ENCODE peak calls at places on chromosomes 7 and 10, in five cellular contexts. One of them, this sample, is unnamed.

GRCh38 chr7:93622036-93622714 is 47.7 kb upstream of the CALCR start:
- DNase-seq in NCI-H1092: peak
- DNase-seq in COLO829: peak
- DNase-seq in effector CD8-positive, alpha-beta T cell: no peak
- DNase-seq in activated naive CD8-positive, alpha-beta T cell treated with anti-CD3 and anti-CD28 coated beads, Interleukin-2, amount 50 U/mL, for 16 hours: no peak
- DNase-seq in this sample: no peak

GRCh38 chr7:50603288-50603687 is 38.1 kb upstream of the DDC start:
- DNase-seq in NCI-H1092: no peak
- DNase-seq in effector CD8-positive, alpha-beta T cell: no peak
- DNase-seq in activated naive CD8-positive, alpha-beta T cell treated with anti-CD3 and anti-CD28 coated beads, Interleukin-2, amount 50 U/mL, for 16 hours: no peak
- DNase-seq in COLO829: no peak
- DNase-seq in this sample: no peak

GRCh38 chr10:29648114-29648982 is 13.6 kb upstream of the SVIL start:
- DNase-seq in NCI-H1092: no peak
- DNase-seq in activated naive CD8-positive, alpha-beta T cell treated with anti-CD3 and anti-CD28 coated beads, Interleukin-2, amount 50 U/mL, for 16 hours: no peak
- DNase-seq in COLO829: no peak
- DNase-seq in effector CD8-positive, alpha-beta T cell: no peak
- DNase-seq in this sample: no peak

GRCh38 chr10:18122753-18123152 is 17.5 kb upstream of the CACNB2 start:
- DNase-seq in activated naive CD8-positive, alpha-beta T cell treated with anti-CD3 and anti-CD28 coated beads, Interleukin-2, amount 50 U/mL, for 16 hours: no peak
- DNase-seq in NCI-H1092: no peak
- DNase-seq in effector CD8-positive, alpha-beta T cell: no peak
- DNase-seq in COLO829: no peak
- DNase-seq in this sample: no peak

GRCh38 chr10:133474833-133475734 is 21.3 kb downstream of the SCART1 start:
- DNase-seq in COLO829: no peak
- DNase-seq in effector CD8-positive, alpha-beta T cell: no peak
- DNase-seq in NCI-H1092: no peak
- DNase-seq in activated naive CD8-positive, alpha-beta T cell treated with anti-CD3 and anti-CD28 coated beads, Interleukin-2, amount 50 U/mL, for 16 hours: no peak
- DNase-seq in this sample: no peak

GRCh38 chr10:60818134-60818770 is 40.0 kb downstream of the CDK1 start:
- DNase-seq in NCI-H1092: no peak
- DNase-seq in activated naive CD8-positive, alpha-beta T cell treated with anti-CD3 and anti-CD28 coated beads, Interleukin-2, amount 50 U/mL, for 16 hours: no peak
- DNase-seq in effector CD8-positive, alpha-beta T cell: no peak
- DNase-seq in COLO829: no peak
- DNase-seq in this sample: no peak

GRCh38 chr7:158049271-158049670 is 538.4 kb downstream of the PTPRN2 start:
- DNase-seq in activated naive CD8-positive, alpha-beta T cell treated with anti-CD3 and anti-CD28 coated beads, Interleukin-2, amount 50 U/mL, for 16 hours: no peak
- DNase-seq in COLO829: no peak
- DNase-seq in effector CD8-positive, alpha-beta T cell: no peak
- DNase-seq in NCI-H1092: no peak
- DNase-seq in this sample: no peak

GRCh38 chr7:17095951-17096350 is 202.5 kb upstream of the AHR start:
- DNase-seq in effector CD8-positive, alpha-beta T cell: no peak
- DNase-seq in activated naive CD8-positive, alpha-beta T cell treated with anti-CD3 and anti-CD28 coated beads, Interleukin-2, amount 50 U/mL, for 16 hours: no peak
- DNase-seq in COLO829: no peak
- DNase-seq in NCI-H1092: no peak
- DNase-seq in this sample: no peak

GRCh38 chr7:158777793-158778192 is 51.5 kb downstream of the ESYT2 start:
- DNase-seq in NCI-H1092: no peak
- DNase-seq in COLO829: no peak
- DNase-seq in activated naive CD8-positive, alpha-beta T cell treated with anti-CD3 and anti-CD28 coated beads, Interleukin-2, amount 50 U/mL, for 16 hours: no peak
- DNase-seq in effector CD8-positive, alpha-beta T cell: no peak
- DNase-seq in this sample: no peak

GRCh38 chr10:15433850-15434537 is 62.9 kb upstream of the FAM171A1 start:
- DNase-seq in effector CD8-positive, alpha-beta T cell: no peak
- DNase-seq in NCI-H1092: peak
- DNase-seq in COLO829: peak
- DNase-seq in activated naive CD8-positive, alpha-beta T cell treated with anti-CD3 and anti-CD28 coated beads, Interleukin-2, amount 50 U/mL, for 16 hours: no peak
- DNase-seq in this sample: no peak

GRCh38 chr7:150897502-150898474 is 45.5 kb downstream of the AOC1 start:
- DNase-seq in COLO829: no peak
- DNase-seq in NCI-H1092: no peak
- DNase-seq in activated naive CD8-positive, alpha-beta T cell treated with anti-CD3 and anti-CD28 coated beads, Interleukin-2, amount 50 U/mL, for 16 hours: no peak
- DNase-seq in effector CD8-positive, alpha-beta T cell: no peak
- DNase-seq in this sample: no peak

GRCh38 chr7:17663056-17663675 is 277.1 kb downstream of the SNX13 start:
- DNase-seq in NCI-H1092: no peak
- DNase-seq in activated naive CD8-positive, alpha-beta T cell treated with anti-CD3 and anti-CD28 coated beads, Interleukin-2, amount 50 U/mL, for 16 hours: no peak
- DNase-seq in effector CD8-positive, alpha-beta T cell: no peak
- DNase-seq in COLO829: no peak
- DNase-seq in this sample: no peak

GRCh38 chr7:44133295-44133694 is 7.8 kb downstream of the MYL7 start:
- DNase-seq in activated naive CD8-positive, alpha-beta T cell treated with anti-CD3 and anti-CD28 coated beads, Interleukin-2, amount 50 U/mL, for 16 hours: no peak
- DNase-seq in effector CD8-positive, alpha-beta T cell: no peak
- DNase-seq in COLO829: no peak
- DNase-seq in NCI-H1092: no peak
- DNase-seq in this sample: no peak

GRCh38 chr10:78817361-78817760 is 251.4 kb upstream of the ZMIZ1 start:
- DNase-seq in activated naive CD8-positive, alpha-beta T cell treated with anti-CD3 and anti-CD28 coated beads, Interleukin-2, amount 50 U/mL, for 16 hours: no peak
- DNase-seq in effector CD8-positive, alpha-beta T cell: no peak
- DNase-seq in COLO829: no peak
- DNase-seq in NCI-H1092: no peak
- DNase-seq in this sample: no peak

GRCh38 chr10:5555031-5555510 is 30.3 kb downstream of the CALML3 start:
- DNase-seq in NCI-H1092: no peak
- DNase-seq in COLO829: no peak
- DNase-seq in effector CD8-positive, alpha-beta T cell: no peak
- DNase-seq in activated naive CD8-positive, alpha-beta T cell treated with anti-CD3 and anti-CD28 coated beads, Interleukin-2, amount 50 U/mL, for 16 hours: no peak
- DNase-seq in this sample: no peak

GRCh38 chr10:126324826-126325225 is 63.5 kb downstream of the ADAM12 start:
- DNase-seq in effector CD8-positive, alpha-beta T cell: no peak
- DNase-seq in COLO829: no peak
- DNase-seq in activated naive CD8-positive, alpha-beta T cell treated with anti-CD3 and anti-CD28 coated beads, Interleukin-2, amount 50 U/mL, for 16 hours: no peak
- DNase-seq in NCI-H1092: no peak
- DNase-seq in this sample: no peak

GRCh38 chr10:85655394-85655793 is 711.2 kb downstream of the GRID1 start:
- DNase-seq in NCI-H1092: no peak
- DNase-seq in activated naive CD8-positive, alpha-beta T cell treated with anti-CD3 and anti-CD28 coated beads, Interleukin-2, amount 50 U/mL, for 16 hours: no peak
- DNase-seq in effector CD8-positive, alpha-beta T cell: no peak
- DNase-seq in COLO829: no peak
- DNase-seq in this sample: no peak

GRCh38 chr10:16644146-16644545 is 122.5 kb upstream of the C1QL3 start:
- DNase-seq in COLO829: no peak
- DNase-seq in activated naive CD8-positive, alpha-beta T cell treated with anti-CD3 and anti-CD28 coated beads, Interleukin-2, amount 50 U/mL, for 16 hours: no peak
- DNase-seq in effector CD8-positive, alpha-beta T cell: no peak
- DNase-seq in NCI-H1092: no peak
- DNase-seq in this sample: no peak

GRCh38 chr10:130246113-130246512 is 109.9 kb downstream of the GLRX3 start:
- DNase-seq in effector CD8-positive, alpha-beta T cell: no peak
- DNase-seq in NCI-H1092: no peak
- DNase-seq in COLO829: no peak
- DNase-seq in activated naive CD8-positive, alpha-beta T cell treated with anti-CD3 and anti-CD28 coated beads, Interleukin-2, amount 50 U/mL, for 16 hours: no peak
- DNase-seq in this sample: no peak

GRCh38 chr10:69004821-69005220 is 16.2 kb downstream of the KIFBP start:
- DNase-seq in NCI-H1092: no peak
- DNase-seq in COLO829: peak
- DNase-seq in activated naive CD8-positive, alpha-beta T cell treated with anti-CD3 and anti-CD28 coated beads, Interleukin-2, amount 50 U/mL, for 16 hours: no peak
- DNase-seq in effector CD8-positive, alpha-beta T cell: no peak
- DNase-seq in this sample: peak

GRCh38 chr10:77240042-77240619 is 397.5 kb downstream of the KCNMA1 start:
- DNase-seq in COLO829: no peak
- DNase-seq in activated naive CD8-positive, alpha-beta T cell treated with anti-CD3 and anti-CD28 coated beads, Interleukin-2, amount 50 U/mL, for 16 hours: no peak
- DNase-seq in effector CD8-positive, alpha-beta T cell: no peak
- DNase-seq in NCI-H1092: peak
- DNase-seq in this sample: no peak

GRCh38 chr10:66639351-66639750 is 286.5 kb upstream of the LRRTM3 start:
- DNase-seq in COLO829: no peak
- DNase-seq in effector CD8-positive, alpha-beta T cell: no peak
- DNase-seq in NCI-H1092: no peak
- DNase-seq in activated naive CD8-positive, alpha-beta T cell treated with anti-CD3 and anti-CD28 coated beads, Interleukin-2, amount 50 U/mL, for 16 hours: no peak
- DNase-seq in this sample: no peak

GRCh38 chr10:7408494-7409044 is 2.3 kb downstream of the SFMBT2 start:
- DNase-seq in activated naive CD8-positive, alpha-beta T cell treated with anti-CD3 and anti-CD28 coated beads, Interleukin-2, amount 50 U/mL, for 16 hours: no peak
- DNase-seq in NCI-H1092: no peak
- DNase-seq in COLO829: no peak
- DNase-seq in effector CD8-positive, alpha-beta T cell: no peak
- DNase-seq in this sample: peak

GRCh38 chr10:12419279-12419847 is 70.0 kb downstream of the CAMK1D start:
- DNase-seq in COLO829: no peak
- DNase-seq in effector CD8-positive, alpha-beta T cell: no peak
- DNase-seq in activated naive CD8-positive, alpha-beta T cell treated with anti-CD3 and anti-CD28 coated beads, Interleukin-2, amount 50 U/mL, for 16 hours: peak
- DNase-seq in NCI-H1092: no peak
- DNase-seq in this sample: no peak

GRCh38 chr10:79192677-79193003 is 123.9 kb downstream of the ZMIZ1 start:
- DNase-seq in activated naive CD8-positive, alpha-beta T cell treated with anti-CD3 and anti-CD28 coated beads, Interleukin-2, amount 50 U/mL, for 16 hours: no peak
- DNase-seq in COLO829: no peak
- DNase-seq in NCI-H1092: no peak
- DNase-seq in effector CD8-positive, alpha-beta T cell: no peak
- DNase-seq in this sample: no peak

GRCh38 chr10:36017141-36017540 is 375.0 kb upstream of the FZD8 start:
- DNase-seq in NCI-H1092: no peak
- DNase-seq in effector CD8-positive, alpha-beta T cell: no peak
- DNase-seq in COLO829: no peak
- DNase-seq in activated naive CD8-positive, alpha-beta T cell treated with anti-CD3 and anti-CD28 coated beads, Interleukin-2, amount 50 U/mL, for 16 hours: no peak
- DNase-seq in this sample: no peak

GRCh38 chr7:143510854-143511592 is 33.4 kb downstream of the TAS2R41 start:
- DNase-seq in NCI-H1092: no peak
- DNase-seq in effector CD8-positive, alpha-beta T cell: no peak
- DNase-seq in activated naive CD8-positive, alpha-beta T cell treated with anti-CD3 and anti-CD28 coated beads, Interleukin-2, amount 50 U/mL, for 16 hours: no peak
- DNase-seq in COLO829: no peak
- DNase-seq in this sample: no peak

GRCh38 chr7:44801890-44802289 is 5.4 kb downstream of the PPIA start:
- DNase-seq in NCI-H1092: no peak
- DNase-seq in COLO829: no peak
- DNase-seq in effector CD8-positive, alpha-beta T cell: no peak
- DNase-seq in activated naive CD8-positive, alpha-beta T cell treated with anti-CD3 and anti-CD28 coated beads, Interleukin-2, amount 50 U/mL, for 16 hours: no peak
- DNase-seq in this sample: no peak

GRCh38 chr10:1393481-1393880 is 337.3 kb downstream of the WDR37 start:
- DNase-seq in COLO829: no peak
- DNase-seq in activated naive CD8-positive, alpha-beta T cell treated with anti-CD3 and anti-CD28 coated beads, Interleukin-2, amount 50 U/mL, for 16 hours: no peak
- DNase-seq in NCI-H1092: no peak
- DNase-seq in effector CD8-positive, alpha-beta T cell: no peak
- DNase-seq in this sample: no peak